ENCODE peak calls at places on chromosomes 3 and 15, in eight cellular contexts. U is cardiac fibroblast, H is stomach, R is HL-60, N is mammary epithelial cell, Z is astrocyte, J is Peyer's patch, F is astrocyte of the cerebellum. Y is an unnamed sample.

GRCh38 chr3:116018651-116019050 is 395.3 kb downstream of the GAP43 start:
- DNase-seq in N (peak), F (no peak), H (no peak), U (no peak), R (no peak), J (no peak), Z (peak), Y (no peak)

GRCh38 chr15:33844597-33844996 is 123.7 kb upstream of the CHRM5 start:
- DNase-seq in J (no peak), R (no peak), F (no peak), Z (no peak), H (no peak), U (no peak), N (no peak), Y (no peak)

GRCh38 chr3:186025161-186025560 is 83.7 kb downstream of the ETV5 start:
- DNase-seq in Z (peak), F (peak), N (no peak), R (no peak), H (no peak), J (no peak), U (peak), Y (peak)

GRCh38 chr3:122964844-122965243 is 62.7 kb downstream of the SEMA5B start:
- DNase-seq in R (no peak), Z (no peak), J (no peak), H (no peak), F (no peak), U (no peak), N (no peak), Y (no peak)

GRCh38 chr15:64705006-64705405 is 70.4 kb downstream of the RBPMS2 start:
- DNase-seq in F (no peak), R (no peak), N (no peak), J (no peak), U (no peak), H (no peak), Z (no peak), Y (no peak)

GRCh38 chr3:126344380-126345041 is 12.7 kb downstream of the KLF15 start:
- DNase-seq in N (no peak), R (no peak), H (peak), J (peak), F (no peak), Z (no peak), U (no peak), Y (no peak)

GRCh38 chr3:183210862-183211341 is 42.2 kb upstream of the B3GNT5 start:
- DNase-seq in N (no peak), Z (no peak), J (no peak), R (peak), U (no peak), H (no peak), F (no peak), Y (no peak)

GRCh38 chr3:141796436-141797166 is 33.4 kb downstream of the GRK7 start:
- DNase-seq in R (peak), H (no peak), Z (peak), J (no peak), N (no peak), U (peak), F (peak), Y (no peak)

GRCh38 chr15:48185527-48185926 is 5.9 kb upstream of the CTXN2 start:
- DNase-seq in U (no peak), R (no peak), H (no peak), F (no peak), Z (no peak), N (no peak), J (no peak), Y (no peak)

GRCh38 chr3:17023006-17023664 is 138.4 kb downstream of the PLCL2 start:
- DNase-seq in F (no peak), H (no peak), N (peak), Z (peak), R (no peak), J (no peak), U (no peak), Y (no peak)

GRCh38 chr3:30698549-30698948 is 92.1 kb downstream of the TGFBR2 start:
- DNase-seq in N (no peak), J (no peak), F (no peak), R (no peak), Z (no peak), U (no peak), H (no peak), Y (no peak)
- TF ChIP-seq CTCF in N (no peak), J (no peak), F (no peak), R (no peak), Z (no peak), U (no peak), H (no peak), Y (no peak)

DNA sequence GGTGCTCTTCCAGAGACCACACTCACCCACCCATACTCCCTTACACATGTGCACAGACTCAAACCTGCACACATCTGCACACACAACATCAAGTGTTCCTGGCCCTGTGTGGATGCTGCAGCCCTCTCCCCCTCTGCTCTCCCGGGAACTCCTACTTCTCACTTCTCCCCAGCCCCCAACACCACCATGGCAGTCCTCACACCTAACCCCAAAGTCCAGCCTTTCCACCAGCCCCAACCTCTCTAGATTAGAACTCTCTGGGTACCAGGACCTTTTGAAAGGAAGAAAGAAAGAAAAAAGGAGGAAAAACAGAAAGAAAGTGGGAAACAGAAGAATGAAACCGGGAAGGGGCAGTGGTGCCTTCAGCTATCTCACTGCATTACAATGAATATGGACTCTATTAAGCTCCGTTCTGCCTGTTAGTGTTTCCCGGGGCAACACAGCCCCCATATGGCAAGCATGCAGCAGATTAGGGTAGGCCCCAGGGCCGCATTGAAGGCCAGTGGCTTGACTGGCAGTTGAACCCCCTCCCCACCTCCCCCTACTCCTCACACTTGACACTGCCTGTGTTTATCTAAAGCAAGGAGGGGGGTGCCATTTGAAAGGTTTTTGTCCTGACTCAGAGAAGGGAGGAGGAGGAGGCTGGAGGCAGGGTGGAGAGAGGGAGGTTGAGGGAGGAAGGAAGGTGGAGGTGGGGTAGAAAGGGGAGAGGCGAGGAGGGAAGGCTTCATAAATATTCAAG is 30.1 kb downstream of the BOC start:
- DNase-seq in R (no peak), J (no peak), U (no peak), Z (peak), N (no peak), H (no peak), F (no peak), Y (peak)
- H3K4me3 ChIP-seq in R (no peak), J (no peak), U (no peak), Z (peak), N (no peak), H (no peak), F (no peak), Y (peak)

GRCh38 chr3:157116017-157116416 is 43.9 kb downstream of the CCNL1 start:
- DNase-seq in R (no peak), F (no peak), J (no peak), U (no peak), Z (no peak), H (no peak), N (no peak), Y (no peak)
- TF ChIP-seq CTCF in R (no peak), F (no peak), J (no peak), U (no peak), Z (no peak), H (no peak), N (no peak), Y (no peak)

DNA sequence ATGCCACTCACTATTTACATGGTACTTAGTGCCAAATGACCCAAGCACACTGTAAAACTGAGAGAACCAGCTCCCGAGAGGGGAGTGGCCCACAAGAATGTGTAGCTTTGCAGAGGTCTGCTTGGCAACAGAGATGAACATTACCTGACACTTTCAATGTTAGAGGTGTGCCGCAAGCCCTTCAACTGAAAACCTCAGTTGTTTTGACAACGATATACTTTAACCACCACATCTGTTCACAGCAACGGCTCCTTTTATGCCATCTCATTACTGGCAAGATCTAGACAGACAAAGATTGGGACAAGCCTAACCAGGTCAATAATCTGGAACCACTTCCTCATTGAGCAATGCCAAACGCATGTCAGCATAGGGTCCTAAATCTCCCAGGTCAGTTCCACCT is 23.7 kb downstream of the NEK10 start:
- DNase-seq in Z (no peak), R (peak), F (no peak), H (no peak), N (no peak), U (no peak), J (no peak), Y (no peak)
- H3K4me3 ChIP-seq in Z (no peak), R (no peak), F (no peak), H (no peak), N (no peak), U (no peak), J (no peak), Y (no peak)

Y was measured in HFF-Myc.